ENCODE peak calls at places on chromosomes 7 and 10, in four cellular contexts. E is tibial artery, S is cardiac muscle cell, O is neuronal stem cell. R is an unnamed sample.

GRCh38 chr7:1912472-1913289 is 242.6 kb downstream of the ELFN1 start:
- DNase-seq in E (no peak), S (peak; percentile 46), O (no peak), R (no peak)

GRCh38 chr7:43396193-43396747 is 186.6 kb upstream of the STK17A start:
- DNase-seq in E (no peak), S (no peak), O (no peak), R (no peak)

GRCh38 chr10:126437661-126438406 is 49.6 kb upstream of the ADAM12 start:
- DNase-seq in E (no peak), S (no peak), O (no peak), R (no peak)

GRCh38 chr10:33193867-33194521 is 140.5 kb downstream of the NRP1 start:
- DNase-seq in E (peak; percentile 64), S (no peak), O (no peak), R (no peak)

GRCh38 chr10:317219-317868 is 182.1 kb downstream of the ZMYND11 start:
- DNase-seq in E (no peak), S (no peak), O (no peak), R (no peak)

GRCh38 chr7:7812112-7812511 is 93.7 kb upstream of the RPA3 start:
- DNase-seq in E (no peak), S (no peak), O (no peak), R (no peak)

GRCh38 chr10:71736570-71737355 is 17.2 kb upstream of the C10orf105 start:
- DNase-seq in E (no peak), S (no peak), O (no peak), R (no peak)

GRCh38 chr7:23431596-23432284 is 38.6 kb downstream of the IGF2BP3 start:
- DNase-seq in E (no peak), S (no peak), O (no peak), R (no peak)

GRCh38 chr10:22320591-22321155 is at the start of gene BMI1:
- DNase-seq in E (peak; percentile 79), S (peak; percentile 87), O (peak; percentile 72), R (no peak)

GRCh38 chr7:128266891-128267839 is 26.1 kb downstream of the LEP start:
- DNase-seq in E (peak; percentile 39), S (peak; percentile 17), O (peak; percentile 32), R (peak; percentile 53)

GRCh38 chr10:95391570-95392249 is 100.9 kb upstream of the PDLIM1 start:
- DNase-seq in E (no peak), S (peak; percentile 68), O (peak; percentile 21), R (no peak)

GRCh38 chr7:157517782-157518513 is 181.1 kb downstream of the DNAJB6 start:
- DNase-seq in E (no peak), S (no peak), O (no peak), R (no peak)

GRCh38 chr7:157520249-157520648 is 183.4 kb downstream of the DNAJB6 start:
- DNase-seq in E (no peak), S (no peak), O (no peak), R (no peak)

GRCh38 chr7:157518514-157519175 is 181.8 kb downstream of the DNAJB6 start:
- DNase-seq in E (no peak), S (no peak), O (no peak), R (no peak)

GRCh38 chr7:157519798-157520244 is 183.0 kb downstream of the DNAJB6 start:
- DNase-seq in E (no peak), S (no peak), O (no peak), R (no peak)

GRCh38 chr7:157519246-157519645 is 182.4 kb downstream of the DNAJB6 start:
- DNase-seq in E (no peak), S (no peak), O (no peak), R (no peak)
- H3K9me3 ChIP-seq in E (no peaks in the 10 kb centered on the region), S (no peaks in the 10 kb centered on the region), O (peaks cover 8% of the 10 kb centered on the region), R (no peaks in the 10 kb centered on the region)

GRCh38 chr7:64884913-64885370 is 18.1 kb upstream of the ZNF273 start:
- DNase-seq in E (no peak), S (no peak), O (no peak), R (no peak)

GRCh38 chr7:64883113-64883905 is 19.8 kb upstream of the ZNF273 start:
- DNase-seq in E (no peak), S (no peak), O (no peak), R (no peak)

GRCh38 chr7:64885520-64886240 is 17.4 kb upstream of the ZNF273 start:
- DNase-seq in E (no peak), S (no peak), O (no peak), R (no peak)

GRCh38 chr7:64882341-64883112 is 20.5 kb upstream of the ZNF273 start:
- DNase-seq in E (peak; percentile 66), S (no peak), O (no peak), R (no peak)

GRCh38 chr7:64884085-64884912 is 18.8 kb upstream of the ZNF273 start:
- DNase-seq in E (no peak), S (no peak), O (no peak), R (no peak)
- H3K9me3 ChIP-seq in E (no peaks in the 10 kb centered on the region), S (no peaks in the 10 kb centered on the region), O (peaks cover 26% of the 10 kb centered on the region), R (no peaks in the 10 kb centered on the region)

GRCh38 chr10:38740102-38740501 is 646.0 kb downstream of the ZNF37A start:
- DNase-seq in E (no peak), S (no peak), O (no peak), R (no peak)
- H3K9me3 ChIP-seq in E (no peaks in the 10 kb centered on the region), S (no peaks in the 10 kb centered on the region), O (peaks cover 2% of the 10 kb centered on the region), R (no peaks in the 10 kb centered on the region)

GRCh38 chr7:64101943-64102655 is 56.9 kb downstream of the ZNF727 start:
- DNase-seq in E (no peak), S (no peak), O (no peak), R (no peak)

GRCh38 chr7:64099656-64100531 is 54.7 kb downstream of the ZNF727 start:
- DNase-seq in E (no peak), S (no peak), O (no peak), R (no peak)

GRCh38 chr7:64102656-64103400 is 57.6 kb downstream of the ZNF727 start:
- DNase-seq in E (no peak), S (no peak), O (no peak), R (no peak)

DNA sequence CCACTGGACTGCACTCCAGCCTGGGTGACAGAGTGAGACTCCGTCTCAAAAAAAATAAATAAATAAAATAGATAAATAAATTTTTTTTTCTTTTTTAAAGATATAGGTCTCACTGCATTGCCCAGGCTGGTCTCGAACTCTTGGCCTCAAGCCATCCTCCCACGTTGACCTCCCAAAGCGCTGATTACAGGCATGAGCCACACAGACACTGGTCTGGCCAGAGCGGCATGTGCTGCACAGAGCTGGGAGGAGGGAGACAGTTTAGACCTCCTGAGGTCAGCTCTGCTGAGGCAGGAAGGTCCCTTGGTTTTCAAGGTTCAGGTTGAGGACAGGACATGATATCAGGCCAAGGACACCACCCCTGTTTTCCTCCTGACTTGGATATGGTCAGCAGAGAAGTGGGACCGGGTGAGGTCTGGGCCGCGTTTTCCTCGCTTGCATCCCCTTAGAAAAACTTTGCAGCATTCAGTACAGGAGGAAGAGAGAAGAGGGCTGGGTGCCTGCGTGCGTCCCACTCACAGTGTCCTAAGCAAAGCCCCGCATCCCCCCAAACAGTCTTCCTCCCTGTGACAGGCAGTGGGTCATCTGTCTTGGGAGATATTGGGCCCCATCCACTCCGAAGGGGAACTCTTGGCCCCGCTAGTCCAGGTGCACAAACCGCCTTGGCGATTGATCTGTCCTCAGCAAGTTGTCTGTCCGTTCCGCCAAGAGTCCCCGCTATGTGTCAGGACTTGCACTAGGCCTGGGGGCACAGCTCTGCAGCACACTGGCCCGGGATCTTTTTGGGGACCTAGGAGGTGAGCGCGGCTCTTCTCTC is 56.1 kb downstream of the ZNF727 start:
- DNase-seq in E (no peak), S (no peak), O (no peak), R (no peak)
- H3K9me3 ChIP-seq in E (peaks cover 45% of the 10 kb centered on the region), S (no peaks in the 10 kb centered on the region), O (peaks cover 30% of the 10 kb centered on the region), R (no peaks in the 10 kb centered on the region)

GRCh38 chr10:16195178-16195769 is 241.5 kb upstream of the PTER start:
- DNase-seq in E (no peak), S (no peak), O (no peak), R (no peak)
- H3K9me3 ChIP-seq in E (no peaks in the 10 kb centered on the region), S (no peaks in the 10 kb centered on the region), O (peaks cover 3% of the 10 kb centered on the region), R (no peaks in the 10 kb centered on the region)

DNA sequence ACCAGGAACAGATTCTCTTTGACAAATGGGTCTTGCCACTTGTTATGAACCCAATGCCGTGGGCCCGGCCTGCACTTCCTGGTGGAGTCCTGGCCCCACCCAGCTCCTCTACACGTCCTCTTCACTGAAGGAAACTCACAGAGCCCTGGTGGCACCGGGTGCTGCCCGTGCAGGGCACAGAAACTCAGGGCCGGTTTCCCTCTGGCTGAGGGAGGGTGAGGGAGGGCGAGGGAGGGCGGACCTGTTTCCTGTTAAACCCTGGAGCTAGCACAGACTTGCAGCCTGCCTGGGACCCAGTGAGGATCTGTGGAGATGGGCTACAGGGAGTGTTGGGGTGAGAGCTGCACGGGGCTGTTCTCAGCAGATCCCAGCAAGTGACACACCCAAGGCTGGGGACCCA is 596.3 kb downstream of the PTPRN2 start:
- DNase-seq in E (no peak), S (no peak), O (no peak), R (no peak)
- H3K9me3 ChIP-seq in E (peaks cover 7% of the 10 kb centered on the region), S (no peaks in the 10 kb centered on the region), O (no peaks in the 10 kb centered on the region), R (no peaks in the 10 kb centered on the region)

DNA sequence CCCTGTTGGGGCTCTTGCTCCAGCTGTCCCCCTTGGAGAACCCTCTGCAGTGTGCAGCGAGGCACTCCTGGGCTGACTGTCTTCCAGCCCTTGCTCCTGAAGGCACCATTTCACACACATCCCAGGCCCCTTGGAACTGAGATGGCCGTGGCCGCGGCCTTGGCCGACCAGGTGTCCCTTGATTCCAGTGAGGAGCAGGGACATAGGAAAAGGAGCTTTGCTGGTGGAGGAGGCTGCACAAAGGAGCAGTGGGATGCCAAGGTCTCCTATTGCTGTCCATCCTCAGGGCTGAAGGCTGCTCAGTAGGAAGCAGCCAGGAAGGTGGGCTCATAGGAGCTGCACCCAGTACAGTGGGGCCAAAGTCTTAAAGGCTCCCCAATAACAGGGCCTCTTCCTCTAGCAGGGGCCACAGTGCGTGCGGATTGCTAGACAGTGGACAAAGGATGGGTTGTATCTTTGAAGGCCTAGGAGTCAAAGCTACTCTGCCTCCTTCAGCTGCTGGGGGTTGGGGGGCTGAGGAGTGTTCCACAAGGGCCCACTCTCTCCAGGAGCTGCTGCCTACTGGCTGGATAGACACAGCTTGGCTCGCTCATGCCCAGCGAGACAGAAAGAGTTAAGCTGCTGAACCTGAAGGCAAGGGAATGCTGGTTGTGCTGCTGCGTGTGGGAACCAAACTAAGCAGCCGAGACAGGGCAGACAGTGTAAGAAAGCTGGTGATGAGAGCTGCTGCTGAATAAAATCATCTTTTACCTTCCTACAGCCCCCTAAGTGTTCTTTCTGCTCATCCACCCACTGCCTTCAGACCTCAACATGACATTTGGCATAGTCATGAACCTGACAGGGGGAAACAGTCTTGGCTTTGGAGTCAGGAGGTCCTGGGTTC is 891.9 kb upstream of the ZNF722 start:
- DNase-seq in E (no peak), S (no peak), O (no peak), R (no peak)
- H3K9me3 ChIP-seq in E (no peaks in the 10 kb centered on the region), S (peaks cover 3% of the 10 kb centered on the region), O (peaks cover 30% of the 10 kb centered on the region), R (no peaks in the 10 kb centered on the region)

GRCh38 chr7:57344957-57345356 is 105.0 kb upstream of the ZNF716 start:
- DNase-seq in E (no peak), S (no peak), O (no peak), R (no peak)
- H3K9me3 ChIP-seq in E (no peaks in the 10 kb centered on the region), S (no peaks in the 10 kb centered on the region), O (peaks cover 52% of the 10 kb centered on the region), R (no peaks in the 10 kb centered on the region)